ENCODE peak calls at places on chromosomes 1 and 21, in four cellular contexts. One of them, this sample, is unnamed.

GRCh38 chr1:155968670-155969069 is 9.7 kb downstream of the ARHGEF2 start:
- DNase-seq in WTC11: no peak
- DNase-seq in HepG2: no peak
- DNase-seq in K562: no peak
- DNase-seq in this sample: no peak

GRCh38 chr1:221880182-221880581 is 138.3 kb upstream of the DUSP10 start:
- DNase-seq in WTC11: no peak
- DNase-seq in HepG2: no peak
- DNase-seq in K562: no peak
- DNase-seq in this sample: no peak

GRCh38 chr1:10651793-10652192 is 144.7 kb downstream of the CASZ1 start:
- DNase-seq in WTC11: peak
- DNase-seq in HepG2: no peak
- DNase-seq in K562: peak
- DNase-seq in this sample: no peak

GRCh38 chr1:38489844-38490270 is 369.7 kb downstream of the RRAGC start:
- DNase-seq in WTC11: peak
- DNase-seq in HepG2: peak
- DNase-seq in K562: peak
- DNase-seq in this sample: peak

GRCh38 chr21:35563885-35564451 is 496.4 kb downstream of the SETD4 start:
- DNase-seq in WTC11: no peak
- DNase-seq in HepG2: no peak
- DNase-seq in K562: no peak
- DNase-seq in this sample: no peak

GRCh38 chr1:39272027-39272790 is 67.7 kb downstream of the MACF1 start:
- DNase-seq in WTC11: no peak
- DNase-seq in HepG2: peak
- DNase-seq in K562: no peak
- DNase-seq in this sample: no peak

GRCh38 chr1:24186993-24187790 is at the start of gene IFNLR1:
- DNase-seq in WTC11: peak
- DNase-seq in HepG2: peak
- DNase-seq in K562: no peak
- DNase-seq in this sample: peak

GRCh38 chr1:211683396-211684297 is 8.2 kb upstream of the NEK2 start:
- DNase-seq in WTC11: no peak
- DNase-seq in HepG2: no peak
- DNase-seq in K562: no peak
- DNase-seq in this sample: no peak

GRCh38 chr1:36352910-36353878 is 29.7 kb upstream of the EVA1B start:
- DNase-seq in WTC11: no peak
- DNase-seq in HepG2: no peak
- DNase-seq in K562: no peak
- DNase-seq in this sample: no peak

GRCh38 chr1:59232209-59232608 is 64.7 kb upstream of the FGGY start:
- DNase-seq in WTC11: no peak
- DNase-seq in HepG2: peak
- DNase-seq in K562: no peak
- DNase-seq in this sample: no peak

DNA sequence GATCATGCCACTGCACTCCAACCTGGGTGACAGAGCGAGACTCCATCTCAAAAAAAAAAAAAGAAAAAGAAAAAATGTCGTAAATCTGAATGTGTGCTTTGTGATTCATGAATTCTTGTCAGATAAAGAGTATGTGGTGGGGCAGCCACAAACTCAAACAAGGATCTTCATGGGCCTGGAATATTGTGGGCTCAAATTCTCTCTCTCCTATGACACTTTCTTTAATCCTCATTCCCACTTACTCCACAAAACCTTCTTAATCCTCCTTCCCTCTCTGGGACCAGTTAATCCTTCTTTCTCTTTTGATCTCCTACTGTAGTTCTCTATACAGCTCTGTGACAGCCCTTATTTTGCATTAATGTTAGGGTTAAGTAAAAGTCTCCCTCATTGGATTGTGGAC is 112.3 kb downstream of the AK5 start:
- DNase-seq in WTC11: no peak
- DNase-seq in HepG2: no peak
- DNase-seq in K562: no peak
- DNase-seq in this sample: no peak
- TF ChIP-seq ELF4 in WTC11: no peak
- TF ChIP-seq ELF4 in HepG2: no peak
- TF ChIP-seq ELF4 in K562: no peak
- TF ChIP-seq ELF4 in this sample: no peak

GRCh38 chr1:77388655-77389054 is 106.8 kb downstream of the AK5 start:
- DNase-seq in WTC11: no peak
- DNase-seq in HepG2: no peak
- DNase-seq in K562: no peak
- DNase-seq in this sample: no peak
- TF ChIP-seq ELF4 in WTC11: no peak
- TF ChIP-seq ELF4 in HepG2: no peak
- TF ChIP-seq ELF4 in K562: no peak
- TF ChIP-seq ELF4 in this sample: no peak

GRCh38 chr1:110606784-110607662 is 865 bp upstream of the KCNA2 start:
- DNase-seq in WTC11: peak
- DNase-seq in HepG2: no peak
- DNase-seq in K562: no peak
- DNase-seq in this sample: peak

GRCh38 chr1:110604586-110605148 is 1.5 kb downstream of the KCNA2 start:
- DNase-seq in WTC11: no peak
- DNase-seq in HepG2: no peak
- DNase-seq in K562: no peak
- DNase-seq in this sample: no peak

GRCh38 chr1:110607663-110608230 is 1.6 kb upstream of the KCNA2 start:
- DNase-seq in WTC11: peak
- DNase-seq in HepG2: no peak
- DNase-seq in K562: no peak
- DNase-seq in this sample: no peak

GRCh38 chr1:110605446-110605845 is 712 bp downstream of the KCNA2 start:
- DNase-seq in WTC11: no peak
- DNase-seq in HepG2: no peak
- DNase-seq in K562: no peak
- DNase-seq in this sample: no peak

GRCh38 chr1:110605901-110606783 is at the start of gene KCNA2:
- DNase-seq in WTC11: peak
- DNase-seq in HepG2: no peak
- DNase-seq in K562: no peak
- DNase-seq in this sample: peak
- TF ChIP-seq ELF4 in WTC11: no peak
- TF ChIP-seq ELF4 in HepG2: no peak
- TF ChIP-seq ELF4 in K562: no peak
- TF ChIP-seq ELF4 in this sample: no peak

DNA sequence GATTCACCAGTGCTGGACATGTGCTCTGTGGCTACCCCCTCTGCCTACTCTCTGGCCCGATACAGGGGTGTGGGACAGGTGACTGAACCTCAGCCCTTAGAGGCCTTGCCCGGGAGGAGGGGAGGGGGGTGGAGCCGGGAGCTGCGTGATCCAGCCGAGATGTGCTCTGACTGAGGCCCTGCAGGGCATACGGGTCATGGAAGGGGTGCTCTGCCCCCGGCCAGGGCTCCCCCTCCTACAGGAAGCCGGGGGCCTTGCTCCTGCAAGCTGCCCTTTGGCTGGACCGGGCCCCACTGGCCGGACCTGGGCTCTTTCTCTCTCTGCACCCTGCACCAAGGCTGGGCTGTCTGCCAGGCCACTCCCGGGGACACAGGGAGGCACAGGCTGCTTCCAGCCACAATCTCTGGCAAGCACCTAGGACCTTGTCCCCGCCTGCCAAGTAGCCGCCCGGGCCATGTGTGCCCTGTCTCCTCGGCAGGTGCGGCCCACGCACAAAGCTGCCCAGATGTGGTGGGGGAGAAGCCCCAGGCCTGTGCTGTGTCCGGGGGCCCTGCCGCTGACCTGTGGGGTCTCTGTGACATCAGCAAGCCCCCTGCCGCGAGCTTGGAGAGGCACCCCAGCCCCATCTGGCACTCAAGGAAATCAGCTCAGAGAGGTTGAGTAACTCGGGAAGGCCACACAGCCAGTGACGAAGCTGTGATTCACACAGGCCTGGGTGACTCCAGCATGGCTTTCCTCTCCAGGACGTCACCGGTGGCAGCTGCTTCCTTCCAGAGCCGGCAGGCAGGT is 1.5 kb downstream of the SCNN1D start:
- DNase-seq in WTC11: peak
- DNase-seq in HepG2: peak
- DNase-seq in K562: no peak
- DNase-seq in this sample: no peak
- TF ChIP-seq ELF4 in WTC11: no peak
- TF ChIP-seq ELF4 in HepG2: no peak
- TF ChIP-seq ELF4 in K562: no peak
- TF ChIP-seq ELF4 in this sample: no peak

GRCh38 chr1:235402457-235403200 is 35.4 kb downstream of the TBCE start:
- DNase-seq in WTC11: no peak
- DNase-seq in HepG2: peak
- DNase-seq in K562: no peak
- DNase-seq in this sample: no peak
- TF ChIP-seq ELF4 in WTC11: no peak
- TF ChIP-seq ELF4 in HepG2: no peak
- TF ChIP-seq ELF4 in K562: no peak
- TF ChIP-seq ELF4 in this sample: no peak

DNA sequence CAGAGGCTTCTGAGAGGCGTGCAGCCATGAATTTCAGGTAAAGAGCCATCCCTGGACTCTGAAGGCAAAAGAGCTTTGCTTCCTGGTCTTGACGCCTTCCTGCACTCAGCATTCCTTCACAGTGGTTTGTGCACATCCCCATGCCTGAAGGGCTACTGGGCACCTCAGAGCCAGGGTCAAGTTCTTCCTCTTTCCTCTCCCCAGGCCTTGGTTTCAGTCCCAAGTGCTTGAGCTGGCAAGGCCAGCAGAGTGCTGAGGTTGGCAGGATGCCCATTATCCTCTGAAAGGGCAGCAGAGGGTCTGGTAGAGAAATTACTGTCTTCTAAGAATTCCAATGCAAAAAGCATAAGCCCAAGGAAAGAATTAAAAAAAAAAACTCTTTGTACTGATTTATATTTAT is 1064.9 kb downstream of the TTLL7 start:
- DNase-seq in WTC11: no peak
- DNase-seq in HepG2: no peak
- DNase-seq in K562: no peak
- DNase-seq in this sample: no peak
- TF ChIP-seq ELF4 in WTC11: no peak
- TF ChIP-seq ELF4 in HepG2: no peak
- TF ChIP-seq ELF4 in K562: no peak
- TF ChIP-seq ELF4 in this sample: no peak

This sample was measured in HEK293T.